ENCODE peak calls at places on chromosome 13, in eight cellular contexts. W, R, J, O, E, D, C and I are unnamed samples.

GRCh38 chr13:114151031-114151430 is 18.6 kb upstream of the RASA3 start:
- DNase-seq in W (no peak), R (no peak), J (no peak), O (no peak), E (no peak), D (no peak), C (no peak), I (no peak)

GRCh38 chr13:97853550-97853949 is 99.9 kb upstream of the IPO5 start:
- DNase-seq in W (no peak), R (no peak), J (no peak), O (peak), E (no peak), D (no peak), C (no peak), I (no peak)

GRCh38 chr13:113904411-113904810 is 40.5 kb upstream of the GAS6 start:
- DNase-seq in W (no peak), R (no peak), J (no peak), O (no peak), E (no peak), D (no peak), C (peak), I (peak)

GRCh38 chr13:110714798-110715394 is 1.4 kb downstream of the ING1 start:
- DNase-seq in W (no peak), R (no peak), J (no peak), O (peak), E (peak), D (no peak), C (peak), I (peak)

GRCh38 chr13:20426766-20427448 is 98.8 kb downstream of the CRYL1 start:
- DNase-seq in W (no peak), R (no peak), J (no peak), O (no peak), E (no peak), D (no peak), C (no peak), I (no peak)

GRCh38 chr13:30020726-30021312 is 170.4 kb upstream of the UBL3 start:
- DNase-seq in W (no peak), R (no peak), J (no peak), O (peak), E (no peak), D (no peak), C (no peak), I (no peak)

GRCh38 chr13:32045963-32046785 is 14.6 kb downstream of the FRY start:
- DNase-seq in W (no peak), R (peak), J (no peak), O (peak), E (no peak), D (no peak), C (peak), I (peak)

GRCh38 chr13:27794075-27794691 is 1.9 kb downstream of the GSX1 start:
- DNase-seq in W (no peak), R (no peak), J (no peak), O (no peak), E (no peak), D (no peak), C (no peak), I (no peak)

GRCh38 chr13:102322211-102322610 is 79.6 kb downstream of the FGF14 start:
- DNase-seq in W (no peak), R (no peak), J (no peak), O (no peak), E (no peak), D (no peak), C (no peak), I (peak)

GRCh38 chr13:113647351-113648217 is 10.4 kb downstream of the ATP4B start:
- DNase-seq in W (no peak), R (peak), J (no peak), O (peak), E (peak), D (no peak), C (peak), I (peak)

GRCh38 chr13:49292742-49293498 is 45.2 kb downstream of the CDADC1 start:
- DNase-seq in W (no peak), R (no peak), J (no peak), O (peak), E (no peak), D (no peak), C (peak), I (peak)

GRCh38 chr13:75251188-75251587 is 230.8 kb downstream of the TBC1D4 start:
- DNase-seq in W (no peak), R (no peak), J (no peak), O (no peak), E (no peak), D (no peak), C (peak), I (no peak)

GRCh38 chr13:51221674-51222509 is at the start of gene FAM124A:
- DNase-seq in W (no peak), R (no peak), J (no peak), O (peak), E (no peak), D (no peak), C (no peak), I (peak)

GRCh38 chr13:74444877-74445479 is 310.8 kb upstream of the KLF12 start:
- DNase-seq in W (no peak), R (no peak), J (no peak), O (peak), E (no peak), D (no peak), C (no peak), I (no peak)

GRCh38 chr13:97573011-97573410 is 139.0 kb downstream of the RAP2A start:
- DNase-seq in W (no peak), R (no peak), J (no peak), O (no peak), E (no peak), D (no peak), C (no peak), I (peak)

GRCh38 chr13:74346960-74347359 is 212.8 kb upstream of the KLF12 start:
- DNase-seq in W (no peak), R (no peak), J (no peak), O (no peak), E (no peak), D (no peak), C (no peak), I (no peak)

GRCh38 chr13:76667551-76667950 is 218.7 kb downstream of the KCTD12 start:
- DNase-seq in W (no peak), R (no peak), J (peak), O (peak), E (no peak), D (no peak), C (peak), I (peak)

GRCh38 chr13:67101730-67102467 is 128.2 kb downstream of the PCDH9 start:
- DNase-seq in W (no peak), R (no peak), J (no peak), O (peak), E (no peak), D (no peak), C (no peak), I (no peak)

GRCh38 chr13:59259416-59260000 is 904.2 kb downstream of the DIAPH3 start:
- DNase-seq in W (no peak), R (no peak), J (no peak), O (no peak), E (no peak), D (no peak), C (no peak), I (no peak)

GRCh38 chr13:76161143-76161542 is 525.0 kb downstream of the LMO7 start:
- DNase-seq in W (no peak), R (no peak), J (no peak), O (no peak), E (no peak), D (no peak), C (no peak), I (no peak)

GRCh38 chr13:61960981-61961380 is 545.3 kb upstream of the PCDH20 start:
- DNase-seq in W (no peak), R (no peak), J (no peak), O (no peak), E (no peak), D (no peak), C (no peak), I (no peak)

GRCh38 chr13:27396252-27396846 is 28.1 kb upstream of the GTF3A start:
- DNase-seq in W (no peak), R (no peak), J (no peak), O (no peak), E (no peak), D (no peak), C (no peak), I (no peak)

GRCh38 chr13:30396434-30397075 is 25.7 kb upstream of the UBE2L5 start:
- DNase-seq in W (no peak), R (no peak), J (no peak), O (peak), E (no peak), D (no peak), C (peak), I (peak)

GRCh38 chr13:101065314-101065713 is 351.0 kb downstream of the NALCN start:
- DNase-seq in W (no peak), R (no peak), J (peak), O (peak), E (peak), D (no peak), C (no peak), I (peak)

GRCh38 chr13:30033681-30034447 is 183.4 kb upstream of the UBL3 start:
- DNase-seq in W (no peak), R (peak), J (peak), O (peak), E (no peak), D (peak), C (peak), I (peak)

GRCh38 chr13:77599351-77599750 is 63.8 kb downstream of the SCEL start:
- DNase-seq in W (no peak), R (no peak), J (no peak), O (no peak), E (no peak), D (no peak), C (no peak), I (peak)

GRCh38 chr13:20331419-20331818 is 99.3 kb upstream of the GJB6 start:
- DNase-seq in W (no peak), R (no peak), J (no peak), O (no peak), E (no peak), D (no peak), C (no peak), I (peak)

GRCh38 chr13:52447815-52448552 is 2.5 kb downstream of the VPS36 start:
- DNase-seq in W (no peak), R (no peak), J (no peak), O (peak), E (no peak), D (no peak), C (no peak), I (peak)

GRCh38 chr13:24271231-24271610 is 38.2 kb upstream of the C1QTNF9 start:
- DNase-seq in W (no peak), R (no peak), J (no peak), O (no peak), E (no peak), D (no peak), C (no peak), I (no peak)

GRCh38 chr13:73142091-73142490 is 83.3 kb downstream of the KLF5 start:
- DNase-seq in W (no peak), R (no peak), J (no peak), O (peak), E (no peak), D (no peak), C (peak), I (peak)

GRCh38 chr13:53622431-53622830 is 593.8 kb downstream of the OLFM4 start:
- DNase-seq in W (no peak), R (no peak), J (no peak), O (no peak), E (no peak), D (no peak), C (no peak), I (no peak)

GRCh38 chr13:41306271-41307150 is 4.6 kb upstream of the NAA16 start:
- DNase-seq in W (no peak), R (no peak), J (no peak), O (peak), E (no peak), D (no peak), C (no peak), I (peak)

GRCh38 chr13:76512676-76513277 is 373.4 kb downstream of the KCTD12 start:
- DNase-seq in W (no peak), R (peak), J (peak), O (peak), E (no peak), D (peak), C (peak), I (peak)

GRCh38 chr13:73450583-73450982 is 391.8 kb downstream of the KLF5 start:
- DNase-seq in W (no peak), R (peak), J (no peak), O (peak), E (no peak), D (no peak), C (no peak), I (no peak)

DNA sequence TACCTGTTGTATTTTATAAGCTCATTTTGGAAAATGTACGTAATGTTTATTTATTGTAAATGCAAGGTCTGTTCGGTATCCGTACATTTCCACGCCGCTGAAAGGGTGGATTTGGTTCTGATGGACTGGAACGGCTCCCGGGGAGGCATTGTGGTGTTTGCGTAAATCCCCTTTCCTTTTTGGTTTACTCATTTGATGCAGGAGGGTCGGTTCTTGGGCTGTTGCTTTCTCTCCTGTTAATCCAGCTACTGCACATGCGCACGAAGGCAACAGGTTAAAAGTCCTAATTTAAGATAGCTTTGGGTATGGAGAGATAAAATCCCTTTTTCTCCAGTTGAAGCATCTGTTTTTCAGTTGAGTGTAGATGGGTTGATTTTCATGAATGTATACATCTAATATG is 224.4 kb downstream of the TM9SF2 start:
- DNase-seq in W (no peak), R (no peak), J (no peak), O (no peak), E (no peak), D (no peak), C (no peak), I (no peak)
- H3K4me3 ChIP-seq in W (no peak), R (no peak), J (no peak), O (no peak), E (no peak), D (no peak), C (no peak), I (no peak)

GRCh38 chr13:60268203-60268555 is 104.5 kb upstream of the DIAPH3 start:
- DNase-seq in W (no peak), R (no peak), J (no peak), O (no peak), E (no peak), D (no peak), C (no peak), I (no peak)
- H3K4me3 ChIP-seq in W (peak), R (peak), J (peak), O (peak), E (peak), D (peak), C (peak), I (no peak)

GRCh38 chr13:105918842-105919741 is 616.4 kb downstream of the EFNB2 start:
- DNase-seq in W (no peak), R (peak), J (no peak), O (peak), E (no peak), D (no peak), C (peak), I (peak)
- H3K4me3 ChIP-seq in W (no peak), R (no peak), J (no peak), O (no peak), E (no peak), D (no peak), C (no peak), I (no peak)

DNA sequence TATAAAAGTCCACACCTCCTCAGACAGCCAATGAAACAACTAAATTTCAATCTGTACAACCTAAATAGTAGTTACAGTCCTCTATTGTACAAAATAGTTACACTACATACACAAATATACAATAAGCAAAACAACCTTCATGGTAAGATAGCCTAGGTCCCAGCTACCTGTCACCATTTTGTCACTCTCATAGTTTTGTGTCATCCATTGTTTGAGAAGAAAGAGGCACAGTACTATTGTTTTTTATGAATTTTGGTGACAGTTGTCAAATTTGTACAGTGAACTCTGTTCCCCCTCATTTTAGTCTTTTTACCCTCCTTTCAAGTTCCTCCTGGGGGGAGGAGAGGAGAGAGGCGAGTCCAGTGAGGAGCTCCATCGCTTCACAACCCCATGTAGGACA is 60.2 kb downstream of the SERP2 start:
- DNase-seq in W (no peak), R (no peak), J (no peak), O (no peak), E (no peak), D (no peak), C (no peak), I (no peak)
- H3K4me3 ChIP-seq in W (no peak), R (peak), J (no peak), O (peak), E (peak), D (no peak), C (peak), I (no peak)

GRCh38 chr13:106533940-106534843 is 1.3 kb downstream of the EFNB2 start:
- DNase-seq in W (no peak), R (no peak), J (no peak), O (peak), E (no peak), D (no peak), C (peak), I (no peak)
- H3K4me3 ChIP-seq in W (peak), R (peak), J (peak), O (peak), E (peak), D (peak), C (peak), I (peak)

GRCh38 chr13:93146584-93147292 is 79.9 kb upstream of the GPC6 start:
- DNase-seq in W (no peak), R (peak), J (peak), O (peak), E (no peak), D (no peak), C (peak), I (no peak)

GRCh38 chr13:93147946-93148345 is 78.7 kb upstream of the GPC6 start:
- DNase-seq in W (no peak), R (no peak), J (no peak), O (peak), E (no peak), D (no peak), C (no peak), I (no peak)

GRCh38 chr13:93147293-93147645 is 79.3 kb upstream of the GPC6 start:
- DNase-seq in W (no peak), R (peak), J (no peak), O (peak), E (no peak), D (no peak), C (peak), I (no peak)

GRCh38 chr13:93144031-93144430 is 82.6 kb upstream of the GPC6 start:
- DNase-seq in W (no peak), R (no peak), J (no peak), O (peak), E (no peak), D (no peak), C (no peak), I (no peak)

GRCh38 chr13:93145199-93145598 is 81.4 kb upstream of the GPC6 start:
- DNase-seq in W (no peak), R (peak), J (no peak), O (no peak), E (no peak), D (no peak), C (no peak), I (no peak)
- H3K4me3 ChIP-seq in W (no peak), R (no peak), J (no peak), O (no peak), E (no peak), D (no peak), C (no peak), I (no peak)

DNA sequence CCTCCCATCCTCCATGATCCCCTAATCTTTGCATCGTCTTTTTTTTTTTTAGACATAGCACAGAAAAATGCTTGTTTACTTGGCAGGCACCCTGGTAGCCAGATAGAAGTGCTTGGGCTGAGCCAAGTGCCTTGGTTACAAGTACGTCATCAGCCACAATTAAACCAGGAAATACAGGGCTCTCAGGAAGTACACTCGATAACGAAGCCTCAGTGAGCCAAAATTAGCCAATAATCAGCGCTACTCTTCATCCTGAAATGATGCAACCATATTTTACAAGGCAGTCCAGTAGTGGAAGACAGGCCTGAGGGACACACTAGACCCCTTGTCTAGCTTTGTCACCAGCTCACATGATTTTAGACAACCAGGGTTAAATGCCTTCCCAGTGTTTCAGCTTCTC is 194.0 kb upstream of the NBEA start:
- DNase-seq in W (no peak), R (no peak), J (peak), O (peak), E (no peak), D (no peak), C (peak), I (no peak)
- H3K4me3 ChIP-seq in W (no peak), R (no peak), J (no peak), O (no peak), E (no peak), D (no peak), C (no peak), I (no peak)

DNA sequence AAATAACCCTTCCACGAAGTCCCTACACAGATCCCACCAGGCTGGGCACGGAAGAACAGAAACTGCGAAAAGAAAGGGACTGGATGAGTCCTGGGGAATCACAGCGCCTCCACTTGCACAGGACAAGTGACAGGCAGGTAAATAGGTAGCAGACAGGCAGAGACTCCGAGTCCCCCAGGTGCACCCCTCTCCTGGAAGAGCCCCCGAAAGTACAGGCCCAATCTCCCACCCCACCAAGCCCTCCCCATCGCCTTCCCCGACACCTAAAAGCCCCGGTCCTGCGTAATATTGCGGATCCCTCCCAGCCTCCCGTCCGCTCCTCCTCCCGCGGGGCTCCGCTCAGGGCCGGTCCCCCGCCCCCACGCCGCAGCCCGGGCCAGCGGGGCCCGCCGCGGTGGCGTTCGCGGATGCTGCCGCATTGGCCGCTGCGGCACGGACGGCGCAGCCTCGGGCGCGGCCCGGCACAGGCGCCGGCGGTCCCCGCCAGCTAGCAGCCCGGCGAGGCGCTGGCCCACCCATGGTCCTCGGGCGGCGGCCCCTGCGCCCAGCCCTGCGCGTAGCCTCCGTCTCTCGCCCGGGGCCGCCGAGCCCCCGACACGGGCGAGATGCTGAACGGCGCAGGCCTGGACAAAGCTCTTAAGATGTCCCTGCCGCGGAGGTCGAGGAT is at the start of gene ATP8A2:
- DNase-seq in W (no peak), R (no peak), J (no peak), O (peak), E (no peak), D (no peak), C (no peak), I (peak)
- H3K4me3 ChIP-seq in W (peak), R (peak), J (no peak), O (peak), E (peak), D (peak), C (peak), I (peak)